ENCODE peak calls at places on chromosomes 13 and 19, in seven cellular contexts. G, V, R, C, M, H and J are unnamed samples.
A peak's percentile ranks its signal among the peaks of the same experiment; 100 is the strongest.

GRCh38 chr19:49472936-49473335 is 1.1 kb upstream of the FLT3LG start:
- DNase-seq in G (no peak), V (no peak), R (no peak), C (no peak), M (no peak), H (no peak), J (no peak)

GRCh38 chr19:48928164-48929005 is 5.1 kb upstream of the DHDH start:
- DNase-seq in G (peak; percentile 82), V (no peak), R (no peak), C (no peak), M (no peak), H (no peak), J (no peak)

GRCh38 chr13:50484472-50485113 is 358.9 kb downstream of the DLEU7 start:
- DNase-seq in G (no peak), V (no peak), R (no peak), C (peak; percentile 36), M (no peak), H (no peak), J (no peak)

GRCh38 chr19:18661346-18661745 is 22.1 kb upstream of the CRTC1 start:
- DNase-seq in G (no peak), V (no peak), R (no peak), C (no peak), M (no peak), H (no peak), J (no peak)

GRCh38 chr13:39209731-39210633 is 171.7 kb downstream of the NHLRC3 start:
- DNase-seq in G (no peak), V (no peak), R (no peak), C (no peak), M (no peak), H (no peak), J (no peak)

GRCh38 chr13:107211073-107211472 is 643.1 kb upstream of the ARGLU1 start:
- DNase-seq in G (peak; percentile 80), V (peak; percentile 66), R (peak; percentile 73), C (peak; percentile 60), M (peak; percentile 10), H (peak; percentile 58), J (peak; percentile 66)

GRCh38 chr13:112957295-112957677 is 11.7 kb upstream of the MCF2L start:
- DNase-seq in G (no peak), V (no peak), R (no peak), C (no peak), M (no peak), H (no peak), J (no peak)

GRCh38 chr19:19535311-19536191 is 2.5 kb upstream of the CILP2 start:
- DNase-seq in G (no peak), V (no peak), R (no peak), C (no peak), M (no peak), H (no peak), J (no peak)

GRCh38 chr13:44920013-44920412 is 69.3 kb downstream of the NUFIP1 start:
- DNase-seq in G (no peak), V (no peak), R (no peak), C (no peak), M (no peak), H (no peak), J (no peak)

GRCh38 chr19:1091544-1092175 is 3.5 kb downstream of the POLR2E start:
- DNase-seq in G (no peak), V (no peak), R (no peak), C (no peak), M (no peak), H (no peak), J (no peak)

GRCh38 chr19:33267706-33268105 is 34.6 kb downstream of the CEBPA start:
- DNase-seq in G (no peak), V (no peak), R (no peak), C (no peak), M (no peak), H (no peak), J (no peak)

GRCh38 chr13:44755872-44756271 is 179.7 kb upstream of the TSC22D1 start:
- DNase-seq in G (no peak), V (no peak), R (no peak), C (no peak), M (no peak), H (no peak), J (no peak)

GRCh38 chr13:30019648-30020626 is 169.5 kb upstream of the UBL3 start:
- DNase-seq in G (no peak), V (no peak), R (no peak), C (no peak), M (no peak), H (no peak), J (no peak)

GRCh38 chr19:34171539-34171876 is 796 bp upstream of the LSM14A start:
- DNase-seq in G (no peak), V (peak; percentile 77), R (no peak), C (no peak), M (peak; percentile 29), H (no peak), J (no peak)

GRCh38 chr13:24181991-24182702 is 21.6 kb downstream of the SPATA13 start:
- DNase-seq in G (no peak), V (no peak), R (no peak), C (no peak), M (no peak), H (no peak), J (no peak)

GRCh38 chr13:95073826-95074345 is 227.4 kb downstream of the ABCC4 start:
- DNase-seq in G (no peak), V (no peak), R (no peak), C (no peak), M (no peak), H (no peak), J (no peak)

DNA sequence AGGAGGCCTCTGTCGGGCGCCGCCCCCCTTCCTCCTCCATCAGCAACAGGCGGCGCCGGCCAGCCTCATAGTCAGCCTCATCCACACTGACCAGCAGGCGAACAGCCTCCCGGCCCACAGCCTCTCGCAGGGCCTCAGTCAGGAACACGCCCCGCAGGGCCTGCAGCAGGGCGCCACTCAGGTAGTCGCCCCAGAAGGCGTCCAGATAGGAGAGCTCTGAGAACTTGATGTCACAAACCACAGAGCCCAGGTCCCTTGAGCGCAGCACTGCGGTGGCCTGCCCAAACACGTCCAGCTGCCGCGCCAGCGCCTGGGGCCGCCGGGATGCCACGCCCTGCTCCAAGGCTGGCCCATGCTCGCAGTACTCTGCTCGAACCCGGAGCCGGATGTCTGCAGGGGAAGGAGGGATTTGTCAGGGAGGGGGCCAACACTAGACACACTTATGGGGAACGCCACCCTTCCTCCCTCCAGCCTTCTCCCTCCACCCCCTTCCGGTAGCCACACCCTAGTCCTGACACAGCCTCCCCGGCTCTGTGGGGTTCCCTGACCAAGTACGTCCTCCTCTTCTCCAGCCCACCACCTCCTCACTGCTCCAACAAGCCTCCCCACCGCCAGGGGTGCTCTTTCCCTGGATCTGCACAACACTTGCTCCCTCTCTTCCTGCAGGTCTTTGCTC is 17.9 kb downstream of the DEDD2 start:
- DNase-seq in G (peak; percentile 34), V (no peak), R (no peak), C (peak; percentile 94), M (peak; percentile 76), H (no peak), J (peak; percentile 85)
- TF ChIP-seq POLR2A in G (no peak), V (no peak), R (no peak), C (no peak), M (no peak), H (no peak), J (no peak)

GRCh38 chr19:23118400-23118799 is 1.6 kb downstream of the ZNF730 start:
- DNase-seq in G (no peak), V (no peak), R (no peak), C (no peak), M (no peak), H (no peak), J (no peak)

DNA sequence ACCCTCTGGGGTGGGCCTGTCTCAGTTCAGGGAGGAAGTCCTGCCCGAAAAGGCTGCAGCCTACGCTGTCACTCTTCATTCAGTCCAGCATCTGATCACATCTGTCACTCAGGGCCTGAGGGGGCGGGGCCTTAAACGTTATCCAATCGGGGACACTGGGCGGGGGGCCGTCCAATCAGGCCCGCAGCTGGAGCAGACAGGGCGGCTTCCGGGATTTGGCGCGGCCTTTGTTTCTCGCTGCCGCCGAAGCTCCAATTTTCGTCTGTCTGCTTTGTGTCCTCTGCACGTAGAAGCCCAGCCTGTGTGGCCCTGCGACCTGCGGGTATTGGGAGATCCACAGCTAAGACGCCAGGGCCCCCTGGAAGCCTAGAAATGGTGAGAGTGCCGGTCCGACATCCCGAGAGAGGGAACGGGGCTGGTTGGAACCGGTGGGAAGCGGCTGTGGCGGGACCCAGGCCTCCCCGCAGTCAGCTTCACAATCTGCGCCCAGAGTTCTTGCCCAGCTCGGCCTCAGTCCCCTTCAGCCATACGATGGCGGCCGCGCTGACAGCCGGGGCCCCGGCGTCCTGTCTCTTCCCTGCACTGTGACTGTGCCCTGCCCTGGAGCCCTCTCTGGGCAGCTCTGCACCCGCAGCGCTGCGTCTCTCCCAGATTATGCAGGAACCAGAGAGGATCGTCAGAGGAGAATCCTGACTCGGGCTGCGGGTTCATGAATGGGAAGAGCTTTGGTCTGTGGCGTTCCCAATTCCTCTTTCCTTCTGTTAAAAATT is at the start of gene ZNF730:
- DNase-seq in G (no peak), V (no peak), R (peak; percentile 17), C (peak; percentile 69), M (peak; percentile 51), H (peak; percentile 90), J (peak; percentile 85)
- TF ChIP-seq POLR2A in G (no peak), V (no peak), R (no peak), C (peak; percentile 34), M (peak; percentile 44), H (no peak), J (peak; percentile 28)

DNA sequence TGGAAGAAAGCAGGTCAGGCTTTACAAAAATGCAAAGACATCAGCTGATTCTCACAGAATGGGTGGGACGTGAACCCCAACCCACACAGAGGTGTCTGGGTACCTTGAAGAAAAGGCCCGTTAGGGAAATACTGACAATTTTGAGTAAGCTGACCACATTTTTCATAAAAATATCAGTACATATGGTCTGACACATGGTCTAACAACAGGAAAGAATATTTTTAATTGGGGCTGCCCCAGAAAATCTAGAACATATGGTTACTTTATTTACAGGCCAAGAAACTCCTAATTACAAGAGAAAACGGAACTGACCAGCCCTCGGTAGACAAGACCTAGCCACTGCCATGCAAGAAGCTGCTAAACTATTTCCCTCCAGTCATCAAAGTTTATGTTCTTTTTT is 48.7 kb upstream of the ITM2B start:
- DNase-seq in G (no peak), V (no peak), R (no peak), C (no peak), M (no peak), H (no peak), J (no peak)
- TF ChIP-seq POLR2A in G (no peak), V (no peak), R (no peak), C (no peak), M (no peak), H (no peak), J (no peak)

DNA sequence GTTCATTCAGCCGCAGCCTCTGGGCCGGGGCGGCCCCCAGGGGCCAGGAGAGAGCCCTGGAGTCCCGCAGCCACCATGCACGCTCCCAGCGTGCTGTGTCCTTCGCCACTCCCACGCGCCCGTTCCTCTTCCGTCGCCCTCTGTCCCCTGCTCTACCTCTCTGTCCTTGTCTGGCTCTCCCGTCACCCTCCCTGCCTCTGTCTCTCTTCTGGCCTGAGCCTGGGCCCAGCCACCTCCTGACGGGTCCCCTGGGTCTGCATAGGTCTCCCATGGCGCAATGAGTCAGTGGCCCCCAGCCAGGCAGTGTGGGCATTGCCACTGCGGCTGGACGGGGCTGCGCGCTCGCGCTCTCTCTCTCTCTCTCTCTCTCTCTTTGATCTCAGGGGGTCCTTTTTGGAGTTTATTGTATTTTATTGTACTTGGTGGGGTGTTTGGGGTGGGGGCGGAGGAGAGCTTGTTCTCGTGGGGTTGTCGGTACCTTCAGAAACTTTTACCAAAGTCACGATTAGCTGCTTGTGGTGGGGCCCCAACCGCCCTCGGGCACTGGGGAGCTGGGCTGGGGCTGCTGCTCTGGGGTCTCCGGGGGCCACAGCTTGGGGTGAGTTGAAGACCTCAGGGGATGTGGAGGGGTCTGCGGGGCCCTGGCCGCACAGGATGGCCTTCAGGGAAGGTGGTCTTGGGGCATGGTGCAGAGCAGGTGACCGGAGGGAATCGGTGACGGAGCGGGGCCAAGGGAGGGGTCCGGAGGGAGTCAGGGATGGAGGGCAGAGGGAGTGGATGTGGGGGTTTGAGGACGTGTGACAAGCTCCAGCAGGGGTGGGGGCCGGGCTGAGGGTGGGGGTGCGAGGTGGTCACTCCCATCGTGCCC is 1.7 kb upstream of the TGFBR3L start:
- DNase-seq in G (no peak), V (no peak), R (no peak), C (no peak), M (no peak), H (no peak), J (no peak)
- TF ChIP-seq POLR2A in G (no peak), V (no peak), R (no peak), C (peak; percentile 53), M (no peak), H (no peak), J (no peak)